ENCODE peak calls at places on chromosomes 1 and 21, in four cellular contexts. One of them, this sample, is unnamed.

GRCh38 chr1:192805832-192806323 is 3.0 kb upstream of the RGS2 start:
- DNase-seq in breast epithelium: no peak
- DNase-seq in transverse colon: no peak
- DNase-seq in sigmoid colon: no peak
- DNase-seq in this sample: no peak

GRCh38 chr1:28656335-28656734 is 7.9 kb downstream of the RNU11 start:
- DNase-seq in breast epithelium: no peak
- DNase-seq in transverse colon: no peak
- DNase-seq in sigmoid colon: no peak
- DNase-seq in this sample: no peak

GRCh38 chr1:55057956-55058298 is 18.6 kb downstream of the PCSK9 start:
- DNase-seq in breast epithelium: peak; percentile 43
- DNase-seq in transverse colon: no peak
- DNase-seq in sigmoid colon: no peak
- DNase-seq in this sample: peak; percentile 62

GRCh38 chr21:27498025-27498424 is 531.1 kb upstream of the ADAMTS5 start:
- DNase-seq in breast epithelium: no peak
- DNase-seq in transverse colon: no peak
- DNase-seq in sigmoid colon: no peak
- DNase-seq in this sample: no peak

GRCh38 chr1:160143695-160144094 is 7.7 kb upstream of the ATP1A4 start:
- DNase-seq in breast epithelium: no peak
- DNase-seq in transverse colon: no peak
- DNase-seq in sigmoid colon: no peak
- DNase-seq in this sample: no peak

GRCh38 chr1:13807213-13807612 is 107.2 kb downstream of the PRDM2 start:
- DNase-seq in breast epithelium: peak; percentile 72
- DNase-seq in transverse colon: peak; percentile 52
- DNase-seq in sigmoid colon: no peak
- DNase-seq in this sample: no peak

GRCh38 chr1:26019641-26020315 is 1.8 kb upstream of the EXTL1 start:
- DNase-seq in breast epithelium: no peak
- DNase-seq in transverse colon: no peak
- DNase-seq in sigmoid colon: no peak
- DNase-seq in this sample: no peak

GRCh38 chr1:3522564-3523270 is 68.3 kb downstream of the ARHGEF16 start:
- DNase-seq in breast epithelium: no peak
- DNase-seq in transverse colon: no peak
- DNase-seq in sigmoid colon: no peak
- DNase-seq in this sample: no peak

GRCh38 chr1:97875996-97876395 is 44.8 kb downstream of the DPYD start:
- DNase-seq in breast epithelium: no peak
- DNase-seq in transverse colon: no peak
- DNase-seq in sigmoid colon: no peak
- DNase-seq in this sample: no peak

GRCh38 chr1:182169203-182169602 is 107.7 kb upstream of the ZNF648 start:
- DNase-seq in breast epithelium: no peak
- DNase-seq in transverse colon: no peak
- DNase-seq in sigmoid colon: peak; percentile 73
- DNase-seq in this sample: no peak

GRCh38 chr1:15352122-15352957 is 57.3 kb upstream of the EFHD2 start:
- DNase-seq in breast epithelium: no peak
- DNase-seq in transverse colon: peak; percentile 53
- DNase-seq in sigmoid colon: no peak
- DNase-seq in this sample: no peak

GRCh38 chr1:223319913-223320600 is 43.9 kb downstream of the SUSD4 start:
- DNase-seq in breast epithelium: no peak
- DNase-seq in transverse colon: no peak
- DNase-seq in sigmoid colon: no peak
- DNase-seq in this sample: no peak

GRCh38 chr1:76267631-76268030 is 193.1 kb downstream of the ST6GALNAC3 start:
- DNase-seq in breast epithelium: no peak
- DNase-seq in transverse colon: no peak
- DNase-seq in sigmoid colon: no peak
- DNase-seq in this sample: no peak

GRCh38 chr1:197986817-197987216 is 69.6 kb downstream of the LHX9 start:
- DNase-seq in breast epithelium: no peak
- DNase-seq in transverse colon: no peak
- DNase-seq in sigmoid colon: no peak
- DNase-seq in this sample: no peak

GRCh38 chr1:9384128-9384527 is 91.4 kb downstream of the SPSB1 start:
- DNase-seq in breast epithelium: no peak
- DNase-seq in transverse colon: no peak
- DNase-seq in sigmoid colon: no peak
- DNase-seq in this sample: no peak

GRCh38 chr1:223492044-223492443 is 98.8 kb downstream of the CCDC185 start:
- DNase-seq in breast epithelium: peak; percentile 75
- DNase-seq in transverse colon: no peak
- DNase-seq in sigmoid colon: no peak
- DNase-seq in this sample: no peak

GRCh38 chr1:212283741-212284140 is 1.5 kb upstream of the PPP2R5A start:
- DNase-seq in breast epithelium: no peak
- DNase-seq in transverse colon: no peak
- DNase-seq in sigmoid colon: no peak
- DNase-seq in this sample: no peak

GRCh38 chr1:167551359-167551758 is 2.2 kb downstream of the CREG1 start:
- DNase-seq in breast epithelium: no peak
- DNase-seq in transverse colon: no peak
- DNase-seq in sigmoid colon: no peak
- DNase-seq in this sample: no peak

GRCh38 chr21:42658320-42659105 is 5.1 kb downstream of the PDE9A start:
- DNase-seq in breast epithelium: no peak
- DNase-seq in transverse colon: no peak
- DNase-seq in sigmoid colon: no peak
- DNase-seq in this sample: peak; percentile 64

GRCh38 chr1:176555911-176556687 is 93.1 kb downstream of the PAPPA2 start:
- DNase-seq in breast epithelium: no peak
- DNase-seq in transverse colon: no peak
- DNase-seq in sigmoid colon: no peak
- DNase-seq in this sample: no peak

GRCh38 chr1:184563308-184563707 is 176.5 kb downstream of the C1orf21 start:
- DNase-seq in breast epithelium: no peak
- DNase-seq in transverse colon: no peak
- DNase-seq in sigmoid colon: no peak
- DNase-seq in this sample: no peak

GRCh38 chr1:886760-887159 is 37.0 kb upstream of the SAMD11 start:
- DNase-seq in breast epithelium: no peak
- DNase-seq in transverse colon: no peak
- DNase-seq in sigmoid colon: no peak
- DNase-seq in this sample: no peak

GRCh38 chr1:200336901-200337391 is 72.9 kb downstream of the ZNF281 start:
- DNase-seq in breast epithelium: no peak
- DNase-seq in transverse colon: no peak
- DNase-seq in sigmoid colon: no peak
- DNase-seq in this sample: no peak

GRCh38 chr1:70358921-70359564 is 4.5 kb upstream of the ANKRD13C start:
- DNase-seq in breast epithelium: no peak
- DNase-seq in transverse colon: no peak
- DNase-seq in sigmoid colon: no peak
- DNase-seq in this sample: no peak

GRCh38 chr21:38121888-38122705 is 134.7 kb upstream of the KCNJ15 start:
- DNase-seq in breast epithelium: no peak
- DNase-seq in transverse colon: no peak
- DNase-seq in sigmoid colon: no peak
- DNase-seq in this sample: no peak

GRCh38 chr21:38115870-38116269 is 140.9 kb upstream of the KCNJ15 start:
- DNase-seq in breast epithelium: no peak
- DNase-seq in transverse colon: no peak
- DNase-seq in sigmoid colon: no peak
- DNase-seq in this sample: no peak

GRCh38 chr21:38123626-38124025 is 133.2 kb upstream of the KCNJ15 start:
- DNase-seq in breast epithelium: no peak
- DNase-seq in transverse colon: no peak
- DNase-seq in sigmoid colon: no peak
- DNase-seq in this sample: no peak

GRCh38 chr21:38119793-38120192 is 137.0 kb upstream of the KCNJ15 start:
- DNase-seq in breast epithelium: no peak
- DNase-seq in transverse colon: no peak
- DNase-seq in sigmoid colon: no peak
- DNase-seq in this sample: no peak

DNA sequence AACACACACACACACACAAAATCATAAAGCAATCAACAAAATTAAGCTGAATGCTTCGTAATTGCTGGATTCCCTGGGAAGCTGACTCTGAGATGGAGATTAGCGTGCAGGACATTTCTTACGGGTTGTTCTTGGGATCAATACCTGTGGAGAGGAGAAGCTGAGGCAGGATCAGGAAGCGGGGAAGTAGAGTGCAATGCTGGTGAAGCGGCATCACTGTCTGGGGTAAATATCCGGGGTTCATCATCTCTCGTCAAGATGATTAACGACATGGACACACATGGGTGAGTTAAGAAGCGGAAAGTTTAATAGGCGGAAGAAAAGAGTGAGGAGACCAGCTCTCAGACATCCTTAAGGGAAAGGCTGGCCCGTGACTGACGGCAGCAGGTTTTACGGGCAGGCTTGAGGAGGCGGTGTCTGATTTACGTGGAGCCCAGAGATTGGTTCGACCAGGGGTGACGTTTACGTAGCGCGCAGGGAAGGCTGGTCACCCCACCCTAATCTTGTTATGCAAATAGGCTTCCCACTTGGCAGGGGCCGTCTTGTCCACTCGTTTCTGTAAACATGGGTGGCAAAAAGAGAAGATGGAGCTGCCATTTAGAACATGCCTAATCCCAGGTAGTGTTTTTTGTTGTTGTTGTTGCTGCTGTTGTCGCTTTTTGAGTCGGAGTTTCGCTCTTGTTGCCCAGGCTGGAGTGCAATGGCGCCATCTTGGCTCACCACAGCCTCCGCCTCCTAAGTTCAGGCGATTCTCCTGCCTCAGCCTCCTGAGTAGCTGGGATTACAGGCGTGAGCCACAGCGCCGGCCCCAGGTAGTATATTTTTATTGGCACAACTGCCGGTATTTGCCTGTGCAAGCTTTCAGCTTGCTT is 135.6 kb upstream of the KCNJ15 start:
- DNase-seq in breast epithelium: no peak
- DNase-seq in transverse colon: no peak
- DNase-seq in sigmoid colon: no peak
- DNase-seq in this sample: no peak
- TF ChIP-seq POLR2A in breast epithelium: no peak
- TF ChIP-seq POLR2A in transverse colon: no peak
- TF ChIP-seq POLR2A in sigmoid colon: no peak
- TF ChIP-seq POLR2A in this sample: no peak

DNA sequence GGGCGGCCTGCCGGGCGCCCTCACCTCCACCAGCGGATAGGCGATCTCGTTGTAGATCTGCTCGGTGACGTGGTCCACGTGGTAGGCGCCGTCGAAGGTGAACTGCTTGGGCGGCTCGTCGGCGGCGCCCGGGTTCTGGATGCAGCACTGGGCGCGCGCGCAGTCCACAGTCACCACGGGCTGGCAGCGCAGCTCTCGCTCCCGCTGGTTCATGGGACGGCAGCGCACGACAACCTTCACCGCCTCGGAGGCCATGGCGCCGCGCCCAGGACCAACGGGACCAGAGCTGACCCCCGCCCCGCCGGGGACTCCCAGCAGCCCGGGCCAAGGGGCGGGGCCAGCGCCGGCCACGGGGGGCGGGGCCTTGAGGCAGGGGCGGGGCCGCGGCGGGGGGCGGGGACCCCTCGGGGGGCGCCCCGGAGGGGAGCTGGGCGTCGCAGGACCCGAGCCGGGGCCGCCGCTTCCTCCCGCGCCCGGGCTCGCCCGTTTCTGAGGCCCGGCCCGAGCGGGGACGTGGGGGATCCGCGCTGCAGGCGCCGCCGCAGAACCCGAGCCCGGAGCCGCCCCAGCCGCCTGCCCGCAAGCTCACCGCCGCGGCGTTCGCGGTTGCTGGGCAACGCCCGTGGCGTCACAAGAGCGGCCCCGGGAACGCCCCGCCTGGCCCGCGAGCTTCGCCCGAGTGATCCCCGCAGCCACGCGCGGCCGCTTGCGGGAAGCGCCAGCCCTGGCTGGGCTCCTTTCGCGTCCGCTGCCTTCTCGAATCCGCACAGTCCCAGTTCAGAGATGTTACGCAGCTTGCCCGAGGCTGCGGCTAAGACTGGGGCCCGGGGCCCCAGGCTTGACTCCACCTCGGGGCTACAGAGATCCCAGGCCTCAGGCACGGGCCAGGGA is at the start of gene KIF17:
- DNase-seq in breast epithelium: peak; percentile 57
- DNase-seq in transverse colon: peak; percentile 81
- DNase-seq in sigmoid colon: peak; percentile 89
- DNase-seq in this sample: peak; percentile 92
- H3K4me3 ChIP-seq in breast epithelium: peak within 1 kb of the TSS; percentile 52
- H3K4me3 ChIP-seq in transverse colon: peak within 1 kb of the TSS; percentile 44
- H3K4me3 ChIP-seq in sigmoid colon: peak within 1 kb of the TSS; percentile 48
- H3K4me3 ChIP-seq in this sample: peak within 1 kb of the TSS; percentile 59

GRCh38 chr1:152047607-152047953 is 10.8 kb upstream of the S100A11 start:
- DNase-seq in breast epithelium: peak; percentile 71
- DNase-seq in transverse colon: no peak
- DNase-seq in sigmoid colon: peak; percentile 86
- DNase-seq in this sample: no peak
- TF ChIP-seq POLR2AphosphoS5 in breast epithelium: no peak
- TF ChIP-seq POLR2AphosphoS5 in transverse colon: no peak
- TF ChIP-seq POLR2AphosphoS5 in sigmoid colon: no peak
- TF ChIP-seq POLR2AphosphoS5 in this sample: no peak

GRCh38 chr1:112674440-112674985 is at the start of gene MOV10:
- DNase-seq in breast epithelium: peak; percentile 76
- DNase-seq in transverse colon: peak; percentile 73
- DNase-seq in sigmoid colon: peak; percentile 89
- DNase-seq in this sample: peak; percentile 92

GRCh38 chr1:112675728-112676381 is 1.4 kb downstream of the MOV10 start:
- DNase-seq in breast epithelium: no peak
- DNase-seq in transverse colon: no peak
- DNase-seq in sigmoid colon: no peak
- DNase-seq in this sample: no peak

GRCh38 chr1:112673589-112674439 is 645 bp upstream of the MOV10 start:
- DNase-seq in breast epithelium: no peak
- DNase-seq in transverse colon: no peak
- DNase-seq in sigmoid colon: no peak
- DNase-seq in this sample: no peak

GRCh38 chr1:112676543-112676942 is 2.1 kb downstream of the MOV10 start:
- DNase-seq in breast epithelium: no peak
- DNase-seq in transverse colon: no peak
- DNase-seq in sigmoid colon: no peak
- DNase-seq in this sample: no peak

DNA sequence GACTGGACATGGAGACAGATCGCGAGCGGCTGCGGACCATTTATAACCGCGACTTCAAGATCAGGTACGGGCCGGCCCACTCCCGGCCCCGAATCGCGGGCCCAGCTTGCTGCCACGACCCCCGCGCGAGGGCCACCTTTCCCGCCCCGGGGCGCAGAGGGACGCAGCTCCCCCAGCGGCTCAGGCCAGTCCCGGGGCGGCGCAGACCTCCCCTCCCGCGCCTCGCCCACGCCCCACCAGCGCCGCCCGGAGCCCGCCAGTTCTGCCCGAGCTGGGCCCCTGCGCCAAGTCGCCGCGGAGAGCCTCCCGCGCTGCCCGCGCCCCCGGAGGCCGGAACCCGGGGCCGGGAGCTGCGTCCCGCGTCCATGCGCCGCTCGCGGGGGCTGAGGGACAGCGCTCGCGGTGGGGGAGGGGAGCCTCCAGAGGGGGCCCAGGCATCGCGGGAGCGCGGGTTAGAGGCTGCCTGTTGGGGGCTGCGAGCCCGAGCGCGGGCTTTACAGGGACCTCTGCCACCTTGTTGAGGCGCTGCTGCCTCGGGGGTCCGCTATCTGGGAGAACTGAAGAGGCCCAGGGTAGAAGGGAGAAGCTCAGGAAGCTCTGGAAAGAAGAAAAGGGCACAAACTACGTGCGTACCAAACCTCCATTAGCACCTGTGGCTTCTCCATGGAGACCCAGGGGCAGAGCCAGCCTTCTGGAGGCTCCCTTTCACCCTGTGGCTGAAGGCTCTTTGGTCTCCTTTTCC is 698 bp downstream of the MOV10 start:
- DNase-seq in breast epithelium: no peak
- DNase-seq in transverse colon: peak; percentile 53
- DNase-seq in sigmoid colon: peak; percentile 80
- DNase-seq in this sample: peak; percentile 90
- TF ChIP-seq POLR2A in breast epithelium: no peak
- TF ChIP-seq POLR2A in transverse colon: no peak
- TF ChIP-seq POLR2A in sigmoid colon: no peak
- TF ChIP-seq POLR2A in this sample: no peak